ENCODE peak calls at places on chromosomes 3 and 15, in eight cellular contexts. F is sigmoid colon; G is astrocyte of the spinal cord; J is activated CD4-positive, alpha-beta T cell treated with anti-CD3 and anti-CD28 coated beads, Interleukin-2, amount 50 U/mL, for 24 hours; Q is T-helper 9 cell; A is activated gamma-delta T cell treated with Interleukin-2 at 50 U/mL for 16 hours; L is RWPE1; S is T-helper 2 cell. I is an unnamed sample.

GRCh38 chr3:53729618-53730017 is 116.6 kb downstream of the CHDH start:
- DNase-seq in F (no peak), G (no peak), J (no peak), Q (no peak), A (no peak), L (no peak), S (peak), I (no peak)

GRCh38 chr3:30770387-30770786 is 124.1 kb downstream of the GADL1 start:
- DNase-seq in F (no peak), G (peak), J (no peak), Q (no peak), A (no peak), L (peak), S (no peak), I (no peak)

GRCh38 chr15:28019594-28020320 is 79.4 kb downstream of the OCA2 start:
- DNase-seq in F (no peak), G (no peak), J (no peak), Q (no peak), A (no peak), L (no peak), S (no peak), I (no peak)

GRCh38 chr3:127428344-127429001 is 140.6 kb upstream of the PRR20G start:
- DNase-seq in F (peak), G (no peak), J (no peak), Q (no peak), A (no peak), L (no peak), S (no peak), I (no peak)

GRCh38 chr15:41941644-41942415 is 30.5 kb downstream of the EHD4 start:
- DNase-seq in F (no peak), G (no peak), J (no peak), Q (no peak), A (no peak), L (no peak), S (no peak), I (no peak)

GRCh38 chr3:170257145-170257544 is 34.9 kb downstream of the PRKCI start:
- DNase-seq in F (no peak), G (no peak), J (peak), Q (no peak), A (no peak), L (no peak), S (no peak), I (no peak)

GRCh38 chr3:143302638-143303171 is 183.1 kb downstream of the CHST2 start:
- DNase-seq in F (no peak), G (peak), J (no peak), Q (no peak), A (no peak), L (peak), S (no peak), I (no peak)

GRCh38 chr3:16917256-16917935 is 32.6 kb downstream of the PLCL2 start:
- DNase-seq in F (no peak), G (peak), J (no peak), Q (no peak), A (no peak), L (no peak), S (no peak), I (no peak)

GRCh38 chr3:126288314-126288713 is 68.9 kb downstream of the KLF15 start:
- DNase-seq in F (peak), G (no peak), J (no peak), Q (no peak), A (no peak), L (no peak), S (no peak), I (no peak)

GRCh38 chr3:193451881-193452280 is 73.3 kb upstream of the ATP13A5 start:
- DNase-seq in F (no peak), G (no peak), J (no peak), Q (no peak), A (no peak), L (no peak), S (no peak), I (no peak)

I was measured in activated naive CD4-positive, alpha-beta T cell.